ENCODE peak calls at places on chromosomes 7 and 10, in six cellular contexts. V, B, E, U, L and P are unnamed samples.

GRCh38 chr10:75104842-75105241 is 6.6 kb upstream of the SAMD8 start:
- DNase-seq in U (no peak), B (peak), L (peak), E (no peak), V (no peak), P (no peak)

GRCh38 chr10:129967579-129968019 is 3.5 kb upstream of the EBF3 start:
- DNase-seq in L (no peak), V (no peak), B (no peak), U (no peak), E (no peak), P (no peak)

GRCh38 chr7:65809259-65809981 is 63.5 kb upstream of the VKORC1L1 start:
- DNase-seq in B (peak), V (no peak), E (no peak), L (peak), U (peak), P (peak)

GRCh38 chr10:36574212-36574611 is 551.2 kb upstream of the ANKRD30A start:
- DNase-seq in E (no peak), B (no peak), L (no peak), U (no peak), V (peak), P (no peak)

GRCh38 chr7:111192614-111193053 is 101.7 kb downstream of the LRRN3 start:
- DNase-seq in B (no peak), L (no peak), V (no peak), E (no peak), U (no peak), P (no peak)

GRCh38 chr10:53111529-53111928 is 338.9 kb upstream of the MBL2 start:
- DNase-seq in E (no peak), V (no peak), U (peak), L (no peak), B (no peak), P (no peak)

GRCh38 chr7:23802720-23803397 is 92.8 kb downstream of the STK31 start:
- DNase-seq in E (no peak), L (no peak), U (no peak), V (no peak), B (no peak), P (no peak)

GRCh38 chr7:77447616-77448015 is 31.5 kb upstream of the GSAP start:
- DNase-seq in V (no peak), U (no peak), B (no peak), L (no peak), E (no peak), P (no peak)

GRCh38 chr10:55091691-55092328 is 290.8 kb upstream of the PCDH15 start:
- DNase-seq in U (peak), L (no peak), V (no peak), B (no peak), E (no peak), P (peak)

GRCh38 chr10:97320480-97321031 is 1.5 kb downstream of the FRAT1 start:
- DNase-seq in U (no peak), B (no peak), V (no peak), E (no peak), L (peak), P (no peak)